ENCODE peak calls at places on chromosomes 1 and 21, in five cellular contexts. G, A, S, P and W are unnamed samples.

GRCh38 chr1:168220470-168220871 is 5.3 kb upstream of the SFT2D2 start:
- DNase-seq in A (no peak), P (no peak), S (no peak), G (no peak), W (no peak)

GRCh38 chr1:2213576-2214505 is 14.3 kb upstream of the SKI start:
- DNase-seq in P (peak; percentile 93), G (peak; percentile 63), A (no peak), S (no peak), W (no peak)

GRCh38 chr1:45608475-45609156 is 15.2 kb downstream of the CCDC17 start:
- DNase-seq in G (no peak), S (peak; percentile 45), A (no peak), P (no peak), W (no peak)

GRCh38 chr1:200311256-200311655 is 98.6 kb downstream of the ZNF281 start:
- DNase-seq in P (no peak), A (no peak), G (no peak), S (no peak), W (no peak)

GRCh38 chr1:150235436-150235851 is 468 bp downstream of the ANP32E start:
- DNase-seq in P (peak; percentile 46), A (peak; percentile 24), S (peak; percentile 37), G (no peak), W (no peak)

GRCh38 chr1:174954686-174955669 is 44.8 kb upstream of the CACYBP start:
- DNase-seq in G (no peak), A (no peak), P (no peak), S (no peak), W (no peak)

GRCh38 chr1:112704908-112705627 is 1.9 kb downstream of the RHOC start:
- DNase-seq in S (peak; percentile 66), P (peak; percentile 96), A (peak; percentile 91), G (peak; percentile 84), W (no peak)

GRCh38 chr1:152998476-152998875 is 3.1 kb upstream of the SPRR3 start:
- DNase-seq in G (no peak), P (no peak), A (no peak), S (no peak), W (no peak)

GRCh38 chr1:16275591-16275990 is 38.6 kb upstream of the CPLANE2 start:
- DNase-seq in A (no peak), P (no peak), G (no peak), S (no peak), W (no peak)

GRCh38 chr1:192807221-192807967 is 1.4 kb upstream of the RGS2 start:
- DNase-seq in G (no peak), S (no peak), P (no peak), A (no peak), W (no peak)

DNA sequence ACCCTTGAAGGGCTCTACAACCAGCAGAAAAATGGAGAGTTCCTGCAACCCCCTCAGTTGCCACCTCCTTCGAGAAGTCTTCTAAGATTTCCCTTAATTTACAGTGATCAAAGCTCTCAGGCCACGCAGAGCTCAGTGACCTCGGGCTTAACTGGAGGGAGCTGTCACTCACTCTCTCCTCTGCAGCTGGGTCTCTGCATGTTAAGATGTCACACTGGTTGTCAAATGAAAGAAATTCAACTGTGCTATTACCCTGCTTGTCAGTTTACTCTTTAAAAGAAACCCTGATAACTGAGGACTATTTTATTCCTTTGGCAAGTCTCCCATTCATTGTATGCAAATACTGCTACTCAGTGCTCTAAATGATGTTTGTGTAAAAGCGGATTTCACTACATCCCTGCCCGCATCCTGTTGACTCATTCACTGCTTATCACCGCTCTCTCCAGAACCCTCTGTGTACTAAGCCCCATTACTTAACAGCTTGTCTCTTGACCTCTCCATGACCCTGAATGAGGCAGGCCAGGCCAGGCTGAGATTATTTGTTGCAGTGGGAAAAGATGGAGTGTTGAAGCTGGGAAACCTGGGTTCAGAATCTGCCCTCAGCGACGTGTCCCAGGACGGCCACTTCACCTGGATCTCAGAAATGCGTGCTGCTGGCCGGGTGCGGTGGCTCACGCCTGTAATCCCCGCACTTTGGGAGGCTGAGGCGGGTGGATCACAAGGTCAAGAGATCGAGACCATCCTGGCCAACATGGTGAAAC is 13.7 kb downstream of the DHRS3 start:
- DNase-seq in G (no peak), A (no peak), S (peak; percentile 70), P (peak; percentile 70), W (no peak)
- H3K27ac ChIP-seq in G (peak overlapping the region; percentile 52), A (no peak overlapping the region), S (peak overlapping the region; percentile 61), P (peak overlapping the region; percentile 39), W (peak overlapping the region; percentile 94)

DNA sequence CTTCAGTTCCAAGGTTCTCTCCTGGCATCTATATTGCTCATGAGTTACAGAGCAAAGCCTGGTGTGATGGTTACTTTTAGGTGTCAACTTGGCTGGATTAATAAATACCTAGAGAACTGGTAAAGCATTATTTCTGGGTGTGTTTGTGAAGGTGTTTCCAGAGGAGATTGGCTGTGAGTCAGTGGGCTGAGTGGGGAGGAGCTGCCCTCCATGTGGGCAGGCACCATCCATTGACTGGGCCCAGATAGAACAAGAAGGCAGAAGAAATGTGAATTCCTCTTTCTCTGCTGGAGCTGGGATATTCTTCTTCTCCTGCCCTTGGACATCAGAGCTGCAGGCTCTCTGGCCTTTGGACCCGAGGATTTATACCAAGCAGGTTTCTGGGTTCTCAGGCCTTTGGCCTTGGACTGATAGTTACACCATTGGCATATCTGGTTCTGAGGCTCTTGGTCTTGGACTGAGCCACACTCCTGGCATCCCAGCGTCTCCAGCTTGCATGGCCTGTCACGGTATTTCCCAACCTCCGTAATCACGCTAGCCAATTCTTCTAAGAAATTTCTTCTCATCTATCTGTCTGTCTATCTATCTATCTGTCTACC is 44.5 kb downstream of the B3GALT5 start:
- DNase-seq in G (no peak), A (no peak), S (no peak), P (no peak), W (no peak)
- H3K27ac ChIP-seq in G (no peak overlapping the region), A (no peak overlapping the region), S (no peak overlapping the region), P (no peak overlapping the region), W (no peak overlapping the region)

DNA sequence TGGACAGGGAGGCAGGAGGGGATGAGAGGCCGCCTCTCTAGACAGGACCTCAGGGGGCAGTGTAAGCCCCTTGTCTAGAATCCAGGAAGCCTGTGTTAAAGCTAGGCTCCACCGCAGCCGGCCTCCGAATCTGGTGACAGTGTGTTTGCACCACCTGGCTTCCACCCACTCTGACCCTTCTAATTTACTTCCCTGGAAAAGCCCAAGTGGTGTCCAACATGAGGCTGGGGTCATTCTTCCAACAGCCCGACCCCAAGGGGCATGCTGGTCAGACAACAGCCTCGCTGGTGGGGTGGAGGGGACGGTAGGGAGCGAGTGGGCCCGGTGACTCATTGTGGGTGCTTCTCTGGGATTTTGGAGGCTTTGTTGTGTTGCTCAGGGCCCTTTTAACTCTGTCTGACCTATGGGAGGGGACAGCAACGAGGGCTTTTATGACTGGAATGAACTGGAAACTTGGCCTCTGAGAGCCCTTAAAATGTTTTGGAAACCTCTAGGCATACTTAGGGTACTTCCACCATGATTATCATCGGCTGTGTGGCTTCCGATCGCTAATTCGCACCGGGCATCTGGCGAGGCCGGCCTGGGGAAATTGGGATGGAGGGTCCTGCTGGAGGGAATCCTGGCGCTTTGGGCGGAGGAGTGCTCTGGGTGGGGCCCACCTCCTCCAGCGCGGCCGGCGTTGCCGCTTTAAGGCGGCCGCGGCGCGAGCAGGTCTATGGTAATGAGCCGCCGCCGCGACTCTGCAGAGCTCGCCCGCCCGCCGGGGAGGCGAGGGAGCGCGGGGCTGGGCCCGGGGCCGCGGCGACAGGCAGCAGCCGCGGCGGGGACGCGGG is at the start of gene CELSR2:
- DNase-seq in G (no peak), A (peak; percentile 95), P (no peak), S (peak; percentile 52), W (no peak)
- H3K27ac ChIP-seq in G (no peak within 1 kb of the TSS), A (no peak within 1 kb of the TSS), P (no peak within 1 kb of the TSS), S (no peak within 1 kb of the TSS), W (peak within 1 kb of the TSS; percentile 86)

GRCh38 chr1:158731707-158732106 is 11.2 kb upstream of the OR6K3 start:
- DNase-seq in A (no peak), P (no peak), G (no peak), S (no peak), W (no peak)

GRCh38 chr1:158730453-158730852 is 9.9 kb upstream of the OR6K3 start:
- DNase-seq in P (no peak), A (no peak), S (no peak), G (no peak), W (no peak)

GRCh38 chr1:158732524-158732923 is 12.0 kb upstream of the OR6K3 start:
- DNase-seq in A (no peak), P (no peak), G (no peak), S (no peak), W (no peak)

GRCh38 chr1:158735848-158736247 is 15.3 kb upstream of the OR6K3 start:
- DNase-seq in S (no peak), P (no peak), G (no peak), A (no peak), W (no peak)
- H3K27ac ChIP-seq in S (no peak overlapping the region), P (no peak overlapping the region), G (no peak overlapping the region), A (no peak overlapping the region), W (no peak overlapping the region)

GRCh38 chr1:197902454-197903195 is at the start of gene C1orf53:
- DNase-seq in S (peak; percentile 72), G (no peak), A (peak; percentile 96), P (peak; percentile 68), W (no peak)

GRCh38 chr1:197904126-197904787 is 1.8 kb downstream of the C1orf53 start:
- DNase-seq in G (no peak), A (peak; percentile 31), P (no peak), S (no peak), W (no peak)

GRCh38 chr1:197903196-197903514 is 725 bp downstream of the C1orf53 start:
- DNase-seq in S (no peak), G (no peak), P (no peak), A (no peak), W (no peak)

GRCh38 chr1:197899037-197899436 is 3.4 kb upstream of the C1orf53 start:
- DNase-seq in S (no peak), P (no peak), A (no peak), G (no peak), W (no peak)

GRCh38 chr1:197902131-197902453 is 338 bp upstream of the C1orf53 start:
- DNase-seq in A (no peak), S (no peak), P (no peak), G (no peak), W (no peak)
- H3K27ac ChIP-seq in A (peak overlapping the region; percentile 95), S (peak overlapping the region; percentile 82), P (peak overlapping the region; percentile 87), G (peak overlapping the region; percentile 36), W (peak overlapping the region; percentile 85)

GRCh38 chr1:18908911-18909771 is 6.8 kb upstream of the ALDH4A1 start:
- DNase-seq in G (no peak), A (no peak), P (no peak), S (no peak), W (no peak)
- H3K27ac ChIP-seq in G (no peak overlapping the region), A (no peak overlapping the region), P (no peak overlapping the region), S (peak overlapping the region; percentile 31), W (no peak overlapping the region)

GRCh38 chr1:43233631-43234030 is 36.2 kb upstream of the TMEM125 start:
- DNase-seq in A (no peak), S (no peak), G (no peak), P (no peak), W (no peak)

GRCh38 chr1:43229831-43230780 is 39.7 kb upstream of the TMEM125 start:
- DNase-seq in G (no peak), S (no peak), A (peak; percentile 45), P (no peak), W (no peak)

GRCh38 chr1:43234267-43234666 is 35.5 kb upstream of the TMEM125 start:
- DNase-seq in S (no peak), P (no peak), A (no peak), G (no peak), W (no peak)

GRCh38 chr1:43232071-43232470 is 37.7 kb upstream of the TMEM125 start:
- DNase-seq in G (no peak), A (no peak), S (no peak), P (no peak), W (no peak)

DNA sequence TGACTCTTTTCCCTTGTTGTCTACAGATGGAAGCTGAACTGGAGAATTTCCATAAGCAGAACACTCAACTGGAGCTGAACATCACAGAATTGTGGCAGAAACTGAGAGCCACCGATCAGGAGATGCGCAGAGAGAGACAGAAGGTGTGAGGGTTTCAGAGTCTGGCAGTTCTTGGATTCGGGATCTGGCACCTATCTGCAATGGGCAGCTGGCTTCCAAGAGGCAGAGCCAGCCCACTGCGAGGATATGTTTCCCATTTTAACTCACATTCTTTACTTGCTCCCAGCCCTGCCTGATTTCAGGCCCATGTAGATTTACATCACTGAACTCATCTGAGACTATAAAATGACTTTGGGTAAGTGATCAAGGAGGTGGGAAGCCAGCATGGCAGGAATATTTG is 37.3 kb upstream of the TMEM125 start:
- DNase-seq in P (no peak), G (no peak), S (no peak), A (no peak), W (no peak)
- H3K27ac ChIP-seq in P (no peak overlapping the region), G (peak overlapping the region; percentile 16), S (no peak overlapping the region), A (no peak overlapping the region), W (no peak overlapping the region)